ENCODE peak calls at places on chromosomes 13 and 19, in five cellular contexts. One of them, this sample, is unnamed.

GRCh38 chr13:44854264-44855060 is 134.8 kb downstream of the NUFIP1 start:
- DNase-seq in neuronal stem cell: no peak
- DNase-seq in HAP-1: no peak
- DNase-seq in osteocyte: no peak
- DNase-seq in stimulated activated CD8-positive, alpha-beta memory T cell treated with anti-CD3 and anti-CD28 coated beads, Interleukin-7, amount 100 ng/mL, for 1 hour: no peak
- DNase-seq in this sample: no peak

GRCh38 chr19:39246951-39247669 is 1.5 kb downstream of the IFNL4 start:
- DNase-seq in neuronal stem cell: no peak
- DNase-seq in HAP-1: no peak
- DNase-seq in osteocyte: no peak
- DNase-seq in stimulated activated CD8-positive, alpha-beta memory T cell treated with anti-CD3 and anti-CD28 coated beads, Interleukin-7, amount 100 ng/mL, for 1 hour: no peak
- DNase-seq in this sample: peak; percentile 62

GRCh38 chr19:54339646-54340358 is 840 bp upstream of the LILRA4 start:
- DNase-seq in neuronal stem cell: no peak
- DNase-seq in HAP-1: no peak
- DNase-seq in osteocyte: no peak
- DNase-seq in stimulated activated CD8-positive, alpha-beta memory T cell treated with anti-CD3 and anti-CD28 coated beads, Interleukin-7, amount 100 ng/mL, for 1 hour: no peak
- DNase-seq in this sample: no peak

GRCh38 chr13:46150134-46150693 is 31.8 kb downstream of the LCP1 start:
- DNase-seq in neuronal stem cell: no peak
- DNase-seq in HAP-1: no peak
- DNase-seq in osteocyte: no peak
- DNase-seq in stimulated activated CD8-positive, alpha-beta memory T cell treated with anti-CD3 and anti-CD28 coated beads, Interleukin-7, amount 100 ng/mL, for 1 hour: no peak
- DNase-seq in this sample: no peak

GRCh38 chr13:87128006-87128405 is 543.2 kb upstream of the SLITRK5 start:
- DNase-seq in neuronal stem cell: peak; percentile 83
- DNase-seq in HAP-1: no peak
- DNase-seq in osteocyte: no peak
- DNase-seq in stimulated activated CD8-positive, alpha-beta memory T cell treated with anti-CD3 and anti-CD28 coated beads, Interleukin-7, amount 100 ng/mL, for 1 hour: no peak
- DNase-seq in this sample: no peak

GRCh38 chr13:112200200-112200599 is 133.3 kb downstream of the SOX1 start:
- DNase-seq in neuronal stem cell: no peak
- DNase-seq in HAP-1: no peak
- DNase-seq in osteocyte: no peak
- DNase-seq in stimulated activated CD8-positive, alpha-beta memory T cell treated with anti-CD3 and anti-CD28 coated beads, Interleukin-7, amount 100 ng/mL, for 1 hour: no peak
- DNase-seq in this sample: no peak

GRCh38 chr19:43675269-43675879 is 5.4 kb upstream of the PLAUR start:
- DNase-seq in neuronal stem cell: no peak
- DNase-seq in HAP-1: no peak
- DNase-seq in osteocyte: no peak
- DNase-seq in stimulated activated CD8-positive, alpha-beta memory T cell treated with anti-CD3 and anti-CD28 coated beads, Interleukin-7, amount 100 ng/mL, for 1 hour: no peak
- DNase-seq in this sample: no peak

GRCh38 chr19:6224308-6224675 is 55.5 kb downstream of the MLLT1 start:
- DNase-seq in neuronal stem cell: no peak
- DNase-seq in HAP-1: no peak
- DNase-seq in osteocyte: no peak
- DNase-seq in stimulated activated CD8-positive, alpha-beta memory T cell treated with anti-CD3 and anti-CD28 coated beads, Interleukin-7, amount 100 ng/mL, for 1 hour: no peak
- DNase-seq in this sample: no peak

GRCh38 chr19:17107546-17108452 is 32.2 kb downstream of the MYO9B start:
- DNase-seq in neuronal stem cell: no peak
- DNase-seq in HAP-1: no peak
- DNase-seq in osteocyte: peak; percentile 90
- DNase-seq in stimulated activated CD8-positive, alpha-beta memory T cell treated with anti-CD3 and anti-CD28 coated beads, Interleukin-7, amount 100 ng/mL, for 1 hour: no peak
- DNase-seq in this sample: peak; percentile 18

GRCh38 chr13:34758628-34759027 is 183.4 kb upstream of the NBEA start:
- DNase-seq in neuronal stem cell: no peak
- DNase-seq in HAP-1: no peak
- DNase-seq in osteocyte: no peak
- DNase-seq in stimulated activated CD8-positive, alpha-beta memory T cell treated with anti-CD3 and anti-CD28 coated beads, Interleukin-7, amount 100 ng/mL, for 1 hour: no peak
- DNase-seq in this sample: no peak

GRCh38 chr19:23365222-23365621 is 30.0 kb downstream of the ZNF91 start:
- DNase-seq in neuronal stem cell: no peak
- DNase-seq in HAP-1: no peak
- DNase-seq in osteocyte: no peak
- DNase-seq in stimulated activated CD8-positive, alpha-beta memory T cell treated with anti-CD3 and anti-CD28 coated beads, Interleukin-7, amount 100 ng/mL, for 1 hour: no peak
- DNase-seq in this sample: no peak

GRCh38 chr13:60267498-60268202 is 103.9 kb upstream of the DIAPH3 start:
- DNase-seq in neuronal stem cell: no peak
- DNase-seq in HAP-1: no peak
- DNase-seq in osteocyte: no peak
- DNase-seq in stimulated activated CD8-positive, alpha-beta memory T cell treated with anti-CD3 and anti-CD28 coated beads, Interleukin-7, amount 100 ng/mL, for 1 hour: no peak
- DNase-seq in this sample: peak; percentile 20

GRCh38 chr13:87003265-87003664 is 667.9 kb upstream of the SLITRK5 start:
- DNase-seq in neuronal stem cell: no peak
- DNase-seq in HAP-1: no peak
- DNase-seq in osteocyte: no peak
- DNase-seq in stimulated activated CD8-positive, alpha-beta memory T cell treated with anti-CD3 and anti-CD28 coated beads, Interleukin-7, amount 100 ng/mL, for 1 hour: no peak
- DNase-seq in this sample: no peak

GRCh38 chr19:8054169-8054568 is 1.6 kb downstream of the CCL25 start:
- DNase-seq in neuronal stem cell: no peak
- DNase-seq in HAP-1: no peak
- DNase-seq in osteocyte: no peak
- DNase-seq in stimulated activated CD8-positive, alpha-beta memory T cell treated with anti-CD3 and anti-CD28 coated beads, Interleukin-7, amount 100 ng/mL, for 1 hour: no peak
- DNase-seq in this sample: no peak

This sample was measured in nephron progenitor cell.